ENCODE peak calls at places on chromosomes 4 and X, in nine cellular contexts. One of them, this sample, is unnamed. For H3K4me1, the result is how much of the 10 kb centered on the place peaks cover.

GRCh38 chr4:87093443-87094123 is 126.8 kb downstream of the KLHL8 start:
- DNase-seq in aorta: no peak
- DNase-seq in fibroblast of lung: peak
- DNase-seq in tibial artery: no peak
- DNase-seq in A549: peak
- DNase-seq in pancreas: peak
- DNase-seq in CD4-positive, CD25-positive, alpha-beta regulatory T cell: peak
- DNase-seq in tibial nerve: no peak
- DNase-seq in mesendoderm: peak
- DNase-seq in this sample: peak

GRCh38 chr4:165922747-165923146 is 49.7 kb downstream of the TLL1 start:
- DNase-seq in aorta: no peak
- DNase-seq in fibroblast of lung: no peak
- DNase-seq in tibial artery: no peak
- DNase-seq in A549: no peak
- DNase-seq in pancreas: no peak
- DNase-seq in CD4-positive, CD25-positive, alpha-beta regulatory T cell: no peak
- DNase-seq in tibial nerve: no peak
- DNase-seq in mesendoderm: no peak
- DNase-seq in this sample: no peak

GRCh38 chr4:77022581-77023133 is 53.1 kb downstream of the CCNI start:
- DNase-seq in aorta: no peak
- DNase-seq in fibroblast of lung: no peak
- DNase-seq in tibial artery: no peak
- DNase-seq in A549: no peak
- DNase-seq in pancreas: no peak
- DNase-seq in CD4-positive, CD25-positive, alpha-beta regulatory T cell: no peak
- DNase-seq in tibial nerve: no peak
- DNase-seq in mesendoderm: peak
- DNase-seq in this sample: peak

GRCh38 chr4:125097729-125098128 is 217.0 kb upstream of the FAT4 start:
- DNase-seq in aorta: no peak
- DNase-seq in fibroblast of lung: no peak
- DNase-seq in tibial artery: no peak
- DNase-seq in A549: no peak
- DNase-seq in pancreas: no peak
- DNase-seq in CD4-positive, CD25-positive, alpha-beta regulatory T cell: no peak
- DNase-seq in tibial nerve: no peak
- DNase-seq in mesendoderm: peak
- DNase-seq in this sample: no peak

GRCh38 chr4:6851431-6851830 is 58.2 kb upstream of the TBC1D14 start:
- DNase-seq in aorta: no peak
- DNase-seq in fibroblast of lung: no peak
- DNase-seq in tibial artery: no peak
- DNase-seq in A549: no peak
- DNase-seq in pancreas: no peak
- DNase-seq in CD4-positive, CD25-positive, alpha-beta regulatory T cell: no peak
- DNase-seq in tibial nerve: no peak
- DNase-seq in mesendoderm: no peak
- DNase-seq in this sample: no peak

GRCh38 chrX:123959281-123960063 is 2.0 kb upstream of the STAG2 start:
- DNase-seq in aorta: peak
- DNase-seq in fibroblast of lung: peak
- DNase-seq in tibial artery: peak
- DNase-seq in A549: peak
- DNase-seq in pancreas: peak
- DNase-seq in CD4-positive, CD25-positive, alpha-beta regulatory T cell: no peak
- DNase-seq in tibial nerve: peak
- DNase-seq in mesendoderm: peak
- DNase-seq in this sample: no peak

GRCh38 chrX:24026403-24026801 is 584 bp downstream of the KLHL15 start:
- DNase-seq in aorta: no peak
- DNase-seq in fibroblast of lung: peak
- DNase-seq in tibial artery: no peak
- DNase-seq in A549: peak
- DNase-seq in pancreas: no peak
- DNase-seq in CD4-positive, CD25-positive, alpha-beta regulatory T cell: no peak
- DNase-seq in tibial nerve: no peak
- DNase-seq in mesendoderm: peak
- DNase-seq in this sample: peak

GRCh38 chrX:68684291-68684918 is 36.9 kb downstream of the STARD8 start:
- DNase-seq in aorta: peak
- DNase-seq in fibroblast of lung: no peak
- DNase-seq in tibial artery: peak
- DNase-seq in A549: no peak
- DNase-seq in pancreas: peak
- DNase-seq in CD4-positive, CD25-positive, alpha-beta regulatory T cell: no peak
- DNase-seq in tibial nerve: peak
- DNase-seq in mesendoderm: peak
- DNase-seq in this sample: no peak

GRCh38 chr4:125319311-125319710 is 4.6 kb downstream of the FAT4 start:
- DNase-seq in aorta: no peak
- DNase-seq in fibroblast of lung: no peak
- DNase-seq in tibial artery: no peak
- DNase-seq in A549: no peak
- DNase-seq in pancreas: no peak
- DNase-seq in CD4-positive, CD25-positive, alpha-beta regulatory T cell: no peak
- DNase-seq in tibial nerve: no peak
- DNase-seq in mesendoderm: no peak
- DNase-seq in this sample: no peak

GRCh38 chr4:147138171-147138570 is 192.5 kb upstream of the TTC29 start:
- DNase-seq in aorta: no peak
- DNase-seq in fibroblast of lung: no peak
- DNase-seq in tibial artery: no peak
- DNase-seq in A549: no peak
- DNase-seq in pancreas: no peak
- DNase-seq in CD4-positive, CD25-positive, alpha-beta regulatory T cell: no peak
- DNase-seq in tibial nerve: no peak
- DNase-seq in mesendoderm: peak
- DNase-seq in this sample: no peak

GRCh38 chrX:100435726-100436125 is 25.7 kb upstream of the PCDH19 start:
- DNase-seq in aorta: no peak
- DNase-seq in fibroblast of lung: no peak
- DNase-seq in tibial artery: no peak
- DNase-seq in A549: no peak
- DNase-seq in pancreas: no peak
- DNase-seq in CD4-positive, CD25-positive, alpha-beta regulatory T cell: no peak
- DNase-seq in tibial nerve: no peak
- DNase-seq in mesendoderm: peak
- DNase-seq in this sample: no peak

GRCh38 chrX:92351531-92351930 is 572.4 kb downstream of the PCDH11X start:
- DNase-seq in aorta: no peak
- DNase-seq in fibroblast of lung: no peak
- DNase-seq in tibial artery: no peak
- DNase-seq in A549: no peak
- DNase-seq in pancreas: no peak
- DNase-seq in CD4-positive, CD25-positive, alpha-beta regulatory T cell: no peak
- DNase-seq in tibial nerve: no peak
- DNase-seq in mesendoderm: no peak
- DNase-seq in this sample: no peak

GRCh38 chr4:153798436-153798835 is 9.6 kb upstream of the SFRP2 start:
- DNase-seq in aorta: no peak
- DNase-seq in fibroblast of lung: no peak
- DNase-seq in tibial artery: no peak
- DNase-seq in A549: no peak
- DNase-seq in pancreas: no peak
- DNase-seq in CD4-positive, CD25-positive, alpha-beta regulatory T cell: no peak
- DNase-seq in tibial nerve: no peak
- DNase-seq in mesendoderm: peak
- DNase-seq in this sample: no peak

GRCh38 chr4:47716017-47716416 is 121.8 kb downstream of the CORIN start:
- DNase-seq in aorta: no peak
- DNase-seq in fibroblast of lung: no peak
- DNase-seq in tibial artery: no peak
- DNase-seq in A549: peak
- DNase-seq in pancreas: no peak
- DNase-seq in CD4-positive, CD25-positive, alpha-beta regulatory T cell: no peak
- DNase-seq in tibial nerve: no peak
- DNase-seq in mesendoderm: no peak
- DNase-seq in this sample: no peak

GRCh38 chr4:144583658-144584057 is 62.3 kb upstream of the HHIP start:
- DNase-seq in aorta: no peak
- DNase-seq in fibroblast of lung: peak
- DNase-seq in tibial artery: no peak
- DNase-seq in A549: peak
- DNase-seq in pancreas: no peak
- DNase-seq in CD4-positive, CD25-positive, alpha-beta regulatory T cell: no peak
- DNase-seq in tibial nerve: no peak
- DNase-seq in mesendoderm: no peak
- DNase-seq in this sample: no peak

GRCh38 chrX:131987252-131987651 is 35.9 kb upstream of the STK26 start:
- DNase-seq in aorta: no peak
- DNase-seq in fibroblast of lung: no peak
- DNase-seq in tibial artery: no peak
- DNase-seq in A549: no peak
- DNase-seq in pancreas: no peak
- DNase-seq in CD4-positive, CD25-positive, alpha-beta regulatory T cell: peak
- DNase-seq in tibial nerve: no peak
- DNase-seq in mesendoderm: no peak
- DNase-seq in this sample: no peak

DNA sequence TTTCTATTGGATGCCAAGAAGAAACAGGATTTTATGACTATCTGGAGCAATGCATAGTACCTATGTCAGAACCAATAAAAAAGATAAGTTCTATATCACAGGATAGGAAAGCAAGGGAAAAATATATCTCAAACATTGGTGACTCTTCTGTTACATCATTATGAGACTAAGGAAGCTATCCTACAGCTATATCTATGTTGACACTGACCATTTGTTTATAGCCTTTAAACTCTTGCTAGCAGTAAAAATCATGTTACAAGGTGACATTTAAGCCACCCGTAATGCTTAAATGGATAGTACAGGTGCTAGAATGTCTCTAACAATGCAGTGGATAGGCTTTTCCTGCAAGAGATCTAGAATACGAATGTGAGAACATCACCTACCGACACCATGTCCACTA is 28.6 kb upstream of the EPGN start:
- DNase-seq in aorta: no peak
- DNase-seq in fibroblast of lung: no peak
- DNase-seq in tibial artery: no peak
- DNase-seq in A549: no peak
- DNase-seq in pancreas: no peak
- DNase-seq in CD4-positive, CD25-positive, alpha-beta regulatory T cell: no peak
- DNase-seq in tibial nerve: no peak
- DNase-seq in mesendoderm: no peak
- DNase-seq in this sample: no peak
- H3K4me1 ChIP-seq in aorta: under half
- H3K4me1 ChIP-seq in fibroblast of lung: under half
- H3K4me1 ChIP-seq in tibial artery: under half
- H3K4me1 ChIP-seq in A549: under half
- H3K4me1 ChIP-seq in pancreas: under half
- H3K4me1 ChIP-seq in CD4-positive, CD25-positive, alpha-beta regulatory T cell: under half
- H3K4me1 ChIP-seq in tibial nerve: under half
- H3K4me1 ChIP-seq in mesendoderm: under half
- H3K4me1 ChIP-seq in this sample: under half

GRCh38 chr4:180058731-180059215 is 2184.4 kb upstream of the TENM3 start:
- DNase-seq in aorta: peak
- DNase-seq in fibroblast of lung: peak
- DNase-seq in tibial artery: no peak
- DNase-seq in A549: peak
- DNase-seq in pancreas: peak
- DNase-seq in CD4-positive, CD25-positive, alpha-beta regulatory T cell: no peak
- DNase-seq in tibial nerve: no peak
- DNase-seq in mesendoderm: peak
- DNase-seq in this sample: peak
- H3K4me3 ChIP-seq in aorta: peak
- H3K4me3 ChIP-seq in fibroblast of lung: peak
- H3K4me3 ChIP-seq in tibial artery: peak
- H3K4me3 ChIP-seq in A549: peak
- H3K4me3 ChIP-seq in pancreas: peak
- H3K4me3 ChIP-seq in CD4-positive, CD25-positive, alpha-beta regulatory T cell: no peak
- H3K4me3 ChIP-seq in tibial nerve: peak
- H3K4me3 ChIP-seq in mesendoderm: peak
- H3K4me3 ChIP-seq in this sample: peak

GRCh38 chrX:9352243-9352642 is 112.6 kb upstream of the TBL1X start:
- DNase-seq in aorta: no peak
- DNase-seq in fibroblast of lung: no peak
- DNase-seq in tibial artery: no peak
- DNase-seq in A549: no peak
- DNase-seq in pancreas: no peak
- DNase-seq in CD4-positive, CD25-positive, alpha-beta regulatory T cell: peak
- DNase-seq in tibial nerve: no peak
- DNase-seq in mesendoderm: no peak
- DNase-seq in this sample: no peak
- H3K27ac ChIP-seq in aorta: no peak
- H3K27ac ChIP-seq in fibroblast of lung: peak
- H3K27ac ChIP-seq in tibial artery: no peak
- H3K27ac ChIP-seq in A549: no peak
- H3K27ac ChIP-seq in pancreas: no peak
- H3K27ac ChIP-seq in CD4-positive, CD25-positive, alpha-beta regulatory T cell: peak
- H3K27ac ChIP-seq in tibial nerve: no peak
- H3K27ac ChIP-seq in mesendoderm: no peak
- H3K27ac ChIP-seq in this sample: no peak

GRCh38 chrX:54427837-54428424 is 12.3 kb upstream of the TSR2 start:
- DNase-seq in aorta: no peak
- DNase-seq in fibroblast of lung: no peak
- DNase-seq in tibial artery: no peak
- DNase-seq in A549: no peak
- DNase-seq in pancreas: no peak
- DNase-seq in CD4-positive, CD25-positive, alpha-beta regulatory T cell: no peak
- DNase-seq in tibial nerve: no peak
- DNase-seq in mesendoderm: peak
- DNase-seq in this sample: no peak
- H3K4me1 ChIP-seq in aorta: under half
- H3K4me1 ChIP-seq in fibroblast of lung: under half
- H3K4me1 ChIP-seq in tibial artery: under half
- H3K4me1 ChIP-seq in A549: under half
- H3K4me1 ChIP-seq in pancreas: under half
- H3K4me1 ChIP-seq in CD4-positive, CD25-positive, alpha-beta regulatory T cell: under half
- H3K4me1 ChIP-seq in tibial nerve: under half
- H3K4me1 ChIP-seq in mesendoderm: under half
- H3K4me1 ChIP-seq in this sample: under half

This sample was measured in endodermal cell.